ENCODE peak calls at places on chromosome 21, in eight cellular contexts. T is substantia nigra, R is posterior cingulate gyrus, P is adrenal gland, Z is occipital lobe, O is NCI-H2029, V is HT1080, N is HTR-8/SVneo. J is an unnamed sample.

GRCh38 chr21:41659791-41660560 is 106.9 kb downstream of the RIPK4 start:
- DNase-seq in T (no peak), Z (no peak), R (peak; percentile 62), V (no peak), N (no peak), P (no peak), O (no peak), J (no peak)

GRCh38 chr21:45302082-45303061 is 14.7 kb upstream of the POFUT2 start:
- DNase-seq in P (peak; percentile 74), T (no peak), V (no peak), O (no peak), R (peak; percentile 79), N (no peak), Z (no peak), J (no peak)

GRCh38 chr21:32562426-32562825 is 22.9 kb downstream of the TCP10L start:
- DNase-seq in T (no peak), V (peak; percentile 54), P (peak; percentile 74), Z (no peak), N (no peak), R (no peak), O (no peak), J (peak; percentile 78)

GRCh38 chr21:42176864-42177263 is 42.1 kb upstream of the ABCG1 start:
- DNase-seq in N (no peak), V (no peak), P (no peak), O (no peak), Z (peak; percentile 29), T (no peak), R (no peak), J (no peak)

GRCh38 chr21:33247596-33247995 is 17.9 kb downstream of the IFNAR2 start:
- DNase-seq in Z (no peak), P (no peak), V (no peak), T (no peak), N (no peak), R (no peak), O (no peak), J (no peak)

GRCh38 chr21:43361127-43361492 is 65.8 kb downstream of the SIK1 start:
- DNase-seq in R (no peak), N (no peak), Z (no peak), O (no peak), P (peak; percentile 85), V (no peak), T (no peak), J (no peak)

GRCh38 chr21:38933731-38934130 is 128.0 kb downstream of the ETS2 start:
- DNase-seq in P (no peak), N (no peak), O (no peak), T (no peak), V (no peak), Z (no peak), R (peak; percentile 48), J (no peak)

GRCh38 chr21:19999369-20000272 is 998.6 kb upstream of the NCAM2 start:
- DNase-seq in O (no peak), R (no peak), Z (no peak), V (no peak), T (no peak), N (no peak), P (no peak), J (no peak)

GRCh38 chr21:27333091-27333490 is 366.2 kb upstream of the ADAMTS5 start:
- DNase-seq in Z (no peak), P (no peak), O (no peak), T (no peak), N (no peak), V (no peak), R (no peak), J (no peak)